ENCODE peak calls at places on chromosomes 5 and 9, in nine cellular contexts. A, H, E, T, V, Q, Y, F and U are unnamed samples.

GRCh38 chr5:63563008-63563917 is 399.0 kb downstream of the HTR1A start:
- DNase-seq in A (no peak), H (no peak), E (no peak), T (no peak), V (no peak), Q (no peak), Y (no peak), F (no peak), U (no peak)

GRCh38 chr5:73673161-73673591 is 47.2 kb downstream of the ARHGEF28 start:
- DNase-seq in A (no peak), H (no peak), E (no peak), T (peak; percentile 85), V (no peak), Q (peak; percentile 75), Y (peak; percentile 93), F (no peak), U (no peak)

GRCh38 chr5:78597068-78597857 is 51.3 kb downstream of the LHFPL2 start:
- DNase-seq in A (no peak), H (no peak), E (peak; percentile 49), T (peak; percentile 65), V (no peak), Q (peak; percentile 83), Y (peak; percentile 88), F (no peak), U (no peak)

GRCh38 chr5:109105631-109106267 is 304.0 kb downstream of the PJA2 start:
- DNase-seq in A (no peak), H (no peak), E (peak; percentile 16), T (peak; percentile 94), V (no peak), Q (peak; percentile 92), Y (peak; percentile 84), F (no peak), U (no peak)

GRCh38 chr5:180194410-180195345 is 14.3 kb downstream of the RASGEF1C start:
- DNase-seq in A (no peak), H (no peak), E (no peak), T (no peak), V (no peak), Q (no peak), Y (no peak), F (no peak), U (peak; percentile 39)

GRCh38 chr5:161804263-161804662 is 43.7 kb upstream of the GABRA1 start:
- DNase-seq in A (no peak), H (no peak), E (no peak), T (no peak), V (no peak), Q (no peak), Y (no peak), F (no peak), U (no peak)

GRCh38 chr5:88474574-88474973 is 205.9 kb upstream of the TMEM161B start:
- DNase-seq in A (no peak), H (no peak), E (no peak), T (no peak), V (no peak), Q (no peak), Y (no peak), F (no peak), U (no peak)

GRCh38 chr9:15697459-15697858 is 144.6 kb downstream of the CCDC171 start:
- DNase-seq in A (no peak), H (no peak), E (peak; percentile 2), T (peak; percentile 71), V (no peak), Q (peak; percentile 70), Y (peak; percentile 53), F (no peak), U (no peak)

GRCh38 chr5:16617272-16617973 is 626 bp upstream of the RETREG1 start:
- DNase-seq in A (no peak), H (peak; percentile 56), E (no peak), T (no peak), V (peak; percentile 72), Q (no peak), Y (no peak), F (peak; percentile 51), U (no peak)

GRCh38 chr9:89444212-89444611 is 53.7 kb downstream of the SEMA4D start:
- DNase-seq in A (no peak), H (no peak), E (no peak), T (no peak), V (peak; percentile 76), Q (no peak), Y (peak; percentile 20), F (no peak), U (no peak)

GRCh38 chr5:58934629-58935097 is 351.8 kb downstream of the RAB3C start:
- DNase-seq in A (no peak), H (no peak), E (no peak), T (no peak), V (no peak), Q (peak; percentile 85), Y (peak; percentile 14), F (no peak), U (no peak)